ENCODE peak calls at places on chromosome 15, in six cellular contexts. J, R, Q, U, V and F are unnamed samples.

GRCh38 chr15:39273805-39274411 is 307.0 kb upstream of the THBS1 start:
- DNase-seq in Q (peak; percentile 83), V (no peak), J (no peak), R (no peak), U (no peak), F (no peak)

GRCh38 chr15:60531811-60532210 is 52.9 kb upstream of the ICE2 start:
- DNase-seq in V (no peak), J (no peak), R (no peak), Q (no peak), U (no peak), F (no peak)

GRCh38 chr15:66822106-66822505 is 120.1 kb downstream of the SMAD6 start:
- DNase-seq in U (no peak), Q (no peak), V (no peak), J (no peak), R (peak; percentile 26), F (no peak)

GRCh38 chr15:31265871-31266711 is 60.5 kb upstream of the KLF13 start:
- DNase-seq in U (peak; percentile 62), V (peak; percentile 89), R (peak; percentile 64), Q (peak; percentile 31), J (no peak), F (peak; percentile 85)

GRCh38 chr15:76337047-76337738 is 620 bp downstream of the ISL2 start:
- DNase-seq in U (no peak), R (no peak), J (no peak), V (no peak), Q (no peak), F (no peak)

GRCh38 chr15:62807539-62808130 is 234.9 kb upstream of the TPM1 start:
- DNase-seq in U (no peak), J (no peak), R (no peak), Q (no peak), V (no peak), F (no peak)

GRCh38 chr15:101038327-101039003 is 119.3 kb downstream of the LRRK1 start:
- DNase-seq in V (peak; percentile 1), R (no peak), Q (peak; percentile 0), U (no peak), J (no peak), F (no peak)

GRCh38 chr15:101192081-101192480 is 59.8 kb downstream of the CHSY1 start:
- DNase-seq in U (no peak), R (no peak), Q (no peak), J (no peak), V (no peak), F (no peak)

GRCh38 chr15:39610665-39611064 is 29.8 kb downstream of the THBS1 start:
- DNase-seq in J (no peak), V (no peak), R (no peak), Q (no peak), U (no peak), F (no peak)

GRCh38 chr15:97087337-97087736 is 756.8 kb downstream of the NR2F2 start:
- DNase-seq in J (no peak), U (no peak), Q (no peak), R (no peak), V (no peak), F (no peak)

GRCh38 chr15:64987136-64987535 is 2.6 kb downstream of the SPG21 start:
- DNase-seq in J (no peak), Q (no peak), V (no peak), U (no peak), R (no peak), F (no peak)

GRCh38 chr15:70164156-70164900 is 66.6 kb upstream of the TLE3 start:
- DNase-seq in J (no peak), U (no peak), Q (no peak), V (no peak), R (no peak), F (no peak)

GRCh38 chr15:42650208-42651066 is 75.0 kb downstream of the STARD9 start:
- DNase-seq in R (no peak), V (peak; percentile 82), U (peak; percentile 2), J (no peak), Q (peak; percentile 68), F (peak; percentile 78)

GRCh38 chr15:94229591-94230365 is 1.6 kb upstream of the MCTP2 start:
- DNase-seq in V (peak; percentile 81), Q (no peak), U (no peak), R (no peak), J (no peak), F (peak; percentile 25)

GRCh38 chr15:60101416-60101815 is 97.3 kb downstream of the FOXB1 start:
- DNase-seq in J (no peak), V (no peak), U (no peak), Q (no peak), R (no peak), F (no peak)

GRCh38 chr15:86080302-86080701 is 631 bp downstream of the AGBL1 start:
- DNase-seq in U (no peak), R (no peak), J (no peak), Q (no peak), V (no peak), F (no peak)

GRCh38 chr15:68413363-68414255 is 18.4 kb downstream of the ITGA11 start:
- DNase-seq in Q (peak; percentile 23), R (no peak), U (no peak), V (no peak), J (no peak), F (no peak)

GRCh38 chr15:35167675-35168074 is 82.6 kb upstream of the NANOGP8 start:
- DNase-seq in Q (no peak), R (no peak), J (no peak), V (no peak), U (no peak), F (no peak)

GRCh38 chr15:69848551-69849231 is 249.0 kb downstream of the TLE3 start:
- DNase-seq in U (no peak), Q (no peak), J (no peak), R (no peak), V (no peak), F (no peak)

GRCh38 chr15:52326758-52327157 is 31.2 kb upstream of the MYO5C start:
- DNase-seq in Q (no peak), V (no peak), R (no peak), J (no peak), U (no peak), F (no peak)

GRCh38 chr15:60406513-60407124 is 8.8 kb upstream of the ANXA2 start:
- DNase-seq in R (no peak), Q (no peak), U (no peak), V (no peak), J (no peak), F (no peak)

GRCh38 chr15:57031605-57032004 is 113.2 kb downstream of the TCF12 start:
- DNase-seq in J (no peak), Q (peak; percentile 23), U (no peak), V (no peak), R (no peak), F (no peak)

GRCh38 chr15:59299919-59300617 is 72.6 kb downstream of the MYO1E start:
- DNase-seq in Q (peak; percentile 80), V (peak; percentile 84), U (peak; percentile 12), J (no peak), R (peak; percentile 81), F (peak; percentile 96)

GRCh38 chr15:85454403-85454802 is 74.0 kb downstream of the AKAP13 start:
- DNase-seq in J (no peak), Q (no peak), U (no peak), V (no peak), R (no peak), F (no peak)

GRCh38 chr15:68187559-68187958 is 17.6 kb downstream of the CALML4 start:
- DNase-seq in J (no peak), R (no peak), Q (peak; percentile 80), U (no peak), V (no peak), F (no peak)

GRCh38 chr15:37031198-37031597 is 69.2 kb downstream of the MEIS2 start:
- DNase-seq in V (no peak), Q (no peak), U (no peak), J (no peak), R (no peak), F (no peak)

GRCh38 chr15:72136170-72137051 is 18.2 kb downstream of the SENP8 start:
- DNase-seq in R (no peak), V (no peak), J (no peak), Q (no peak), U (no peak), F (no peak)

GRCh38 chr15:67843571-67844387 is 3.9 kb upstream of the RNU6-1 start:
- DNase-seq in Q (no peak), J (no peak), U (no peak), V (no peak), R (no peak), F (no peak)

GRCh38 chr15:98063311-98063710 is 102.8 kb downstream of the ARRDC4 start:
- DNase-seq in J (no peak), U (no peak), R (no peak), Q (no peak), V (no peak), F (no peak)

GRCh38 chr15:75349851-75350588 is 3.2 kb downstream of the NEIL1 start:
- DNase-seq in J (no peak), R (peak; percentile 38), U (peak; percentile 54), Q (peak; percentile 45), V (peak; percentile 89), F (peak; percentile 70)